ENCODE peak calls at places on chromosome 6, in five cellular contexts. T, M, D, K and B are unnamed samples.

GRCh38 chr6:128963561-128963960 is 80.6 kb downstream of the LAMA2 start:
- DNase-seq in T (no peak), D (no peak), M (peak; percentile 69), K (no peak), B (no peak)

GRCh38 chr6:106752641-106753040 is 123.3 kb downstream of the QRSL1 start:
- DNase-seq in D (no peak), T (no peak), M (no peak), K (no peak), B (no peak)

GRCh38 chr6:161128680-161129196 is 137.2 kb downstream of the MAP3K4 start:
- DNase-seq in M (peak; percentile 61), K (peak; percentile 21), T (no peak), D (no peak), B (peak; percentile 62)

GRCh38 chr6:37556884-37557644 is 57.4 kb upstream of the CCDC167 start:
- DNase-seq in T (no peak), K (no peak), D (no peak), M (no peak), B (no peak)

GRCh38 chr6:859936-860335 is 167.0 kb upstream of the EXOC2 start:
- DNase-seq in D (no peak), K (no peak), M (no peak), T (no peak), B (no peak)

GRCh38 chr6:133241901-133242760 is 974 bp downstream of the EYA4 start:
- DNase-seq in K (no peak), T (peak; percentile 12), M (peak; percentile 19), D (peak; percentile 20), B (no peak)

GRCh38 chr6:22838346-22838745 is 269.0 kb downstream of the HDGFL1 start:
- DNase-seq in D (no peak), K (no peak), T (no peak), M (peak; percentile 12), B (no peak)

GRCh38 chr6:110652520-110652919 is 162.7 kb downstream of the CDK19 start:
- DNase-seq in K (no peak), M (peak; percentile 31), T (no peak), D (no peak), B (no peak)

GRCh38 chr6:87705070-87705691 is 3.1 kb upstream of the AKIRIN2 start:
- DNase-seq in K (no peak), M (peak; percentile 49), D (no peak), T (peak; percentile 47), B (peak; percentile 80)

GRCh38 chr6:1988843-1989242 is 256.6 kb downstream of the GMDS start:
- DNase-seq in T (no peak), K (no peak), D (no peak), M (no peak), B (no peak)

GRCh38 chr6:69915346-69915745 is 49.0 kb downstream of the COL19A1 start:
- DNase-seq in T (peak; percentile 18), K (no peak), M (no peak), D (no peak), B (no peak)

GRCh38 chr6:170316071-170316470 is 9.5 kb downstream of the FAM120B start:
- DNase-seq in D (no peak), M (no peak), T (no peak), K (no peak), B (no peak)

GRCh38 chr6:6657085-6657819 is 68.7 kb downstream of the LY86 start:
- DNase-seq in T (no peak), K (no peak), D (no peak), M (no peak), B (no peak)

GRCh38 chr6:157054531-157054979 is 268.8 kb downstream of the TMEM242 start:
- DNase-seq in D (no peak), K (no peak), T (no peak), M (no peak), B (no peak)

GRCh38 chr6:68197356-68197755 is 437.7 kb upstream of the ADGRB3 start:
- DNase-seq in D (no peak), T (no peak), K (no peak), M (no peak), B (peak; percentile 3)

GRCh38 chr6:157193443-157193996 is 129.8 kb downstream of the TMEM242 start:
- DNase-seq in T (no peak), M (no peak), D (no peak), K (no peak), B (no peak)

GRCh38 chr6:34514112-34514511 is 42.0 kb downstream of the SPDEF start:
- DNase-seq in T (no peak), D (no peak), M (no peak), K (no peak), B (no peak)

GRCh38 chr6:49632712-49633111 is 3.9 kb downstream of the RHAG start:
- DNase-seq in T (no peak), M (no peak), D (no peak), K (no peak), B (peak; percentile 69)
- H3K27ac ChIP-seq in T (no peak overlapping the region), M (no peak overlapping the region), D (no peak overlapping the region), K (no peak overlapping the region), B (peak overlapping the region; percentile 53)

GRCh38 chr6:153862139-153862538 is 176.9 kb upstream of the OPRM1 start:
- DNase-seq in K (no peak), D (no peak), T (no peak), M (no peak), B (no peak)

GRCh38 chr6:153856929-153857376 is 182.1 kb upstream of the OPRM1 start:
- DNase-seq in T (no peak), M (no peak), D (no peak), K (no peak), B (no peak)

GRCh38 chr6:153858529-153858928 is 180.5 kb upstream of the OPRM1 start:
- DNase-seq in D (no peak), K (no peak), T (no peak), M (no peak), B (no peak)
- TF ChIP-seq EZH2phosphoT487 in D (no peak), K (no peak), T (no peak), M (no peak), B (no peak)

DNA sequence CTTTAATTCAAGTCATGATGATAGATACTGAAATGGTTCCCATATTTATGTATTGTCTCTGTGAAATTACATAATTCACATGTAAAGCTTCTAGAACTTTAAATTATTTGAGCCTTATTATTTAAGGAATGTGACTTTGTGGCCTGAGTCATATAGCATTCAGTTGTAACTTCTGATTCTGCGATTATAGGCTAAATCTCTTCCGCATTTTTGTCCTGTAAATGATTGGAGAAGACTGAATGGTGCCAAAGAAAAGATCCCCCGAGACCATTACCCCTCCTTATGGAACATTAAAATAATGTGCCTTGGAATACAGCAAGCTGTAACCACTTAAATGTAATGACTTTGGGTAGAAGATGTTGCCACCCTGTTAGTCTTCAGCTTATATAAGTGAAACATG is 63.3 kb upstream of the MAP7 start:
- DNase-seq in T (no peak), M (peak; percentile 4), K (no peak), D (no peak), B (no peak)
- H2AFZ ChIP-seq in T (no peak overlapping the region), M (no peak overlapping the region), K (no peak overlapping the region), D (no peak overlapping the region), B (no peak overlapping the region)

DNA sequence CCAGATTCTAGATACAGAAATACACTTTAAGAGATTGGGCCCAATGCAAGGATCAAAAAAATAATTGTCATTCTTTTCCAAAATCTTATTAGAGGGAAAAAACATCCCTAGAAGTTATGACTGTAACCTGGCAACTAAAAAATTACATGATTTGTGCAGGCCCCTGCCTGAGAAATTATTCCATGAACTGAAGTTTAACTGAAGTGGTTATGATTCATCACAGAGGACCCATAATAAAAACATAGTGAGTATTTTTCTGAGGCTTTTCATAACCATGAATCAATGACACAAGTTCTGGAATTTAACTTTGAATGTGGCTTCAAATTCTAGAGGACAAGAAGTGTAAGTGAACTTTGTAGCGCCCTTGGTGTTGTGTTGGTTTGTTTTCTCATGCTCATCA is 31.1 kb upstream of the CARMIL1 start:
- DNase-seq in M (peak; percentile 75), D (no peak), K (no peak), T (no peak), B (peak; percentile 36)
- H3K27ac ChIP-seq in M (peak overlapping the region; percentile 50), D (no peak overlapping the region), K (no peak overlapping the region), T (no peak overlapping the region), B (no peak overlapping the region)

GRCh38 chr6:137736048-137736846 is 130.8 kb upstream of the TNFAIP3 start:
- DNase-seq in D (peak; percentile 80), K (no peak), M (no peak), T (no peak), B (no peak)
- TF ChIP-seq EZH2phosphoT487 in D (no peak), K (no peak), M (no peak), T (no peak), B (no peak)

GRCh38 chr6:73391735-73392134 is 2.9 kb upstream of the DDX43 start:
- DNase-seq in D (peak; percentile 17), K (no peak), M (no peak), T (no peak), B (peak; percentile 19)

GRCh38 chr6:73389854-73390253 is 4.8 kb upstream of the DDX43 start:
- DNase-seq in D (peak; percentile 83), M (no peak), K (no peak), T (no peak), B (no peak)

GRCh38 chr6:73388800-73389512 is 5.7 kb upstream of the DDX43 start:
- DNase-seq in D (peak; percentile 82), M (peak; percentile 78), K (peak; percentile 70), T (peak; percentile 71), B (peak; percentile 77)

GRCh38 chr6:73393278-73393677 is 1.4 kb upstream of the DDX43 start:
- DNase-seq in D (no peak), K (no peak), M (peak; percentile 16), T (no peak), B (peak; percentile 4)

DNA sequence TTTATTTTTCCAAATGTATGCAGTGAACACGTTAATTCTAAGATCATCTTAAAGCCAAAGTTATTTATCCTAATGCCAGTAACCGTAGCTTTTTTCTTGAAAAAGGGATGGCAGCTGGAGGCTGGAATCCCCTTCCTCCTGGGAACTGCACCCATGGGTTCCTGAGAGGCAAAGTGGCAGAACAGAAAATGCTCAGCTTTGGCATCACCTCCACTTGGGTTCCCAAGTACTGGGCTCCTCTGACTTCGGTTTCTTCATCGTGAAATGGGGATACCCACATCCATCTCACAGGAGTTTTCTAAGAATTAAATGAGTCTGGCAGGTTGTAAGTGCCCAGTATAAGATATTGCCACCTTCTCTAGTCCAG is 6.2 kb upstream of the DDX43 start:
- DNase-seq in M (no peak), D (no peak), T (no peak), K (no peak), B (no peak)
- H2AFZ ChIP-seq in M (peak overlapping the region; percentile 97), D (peak overlapping the region; percentile 55), T (peak overlapping the region; percentile 72), K (no peak overlapping the region), B (peak overlapping the region; percentile 90)

GRCh38 chr6:42448391-42448790 is 3.3 kb downstream of the TRERF1 start:
- DNase-seq in K (no peak), M (no peak), D (no peak), T (no peak), B (no peak)
- H3K27ac ChIP-seq in K (no peak overlapping the region), M (no peak overlapping the region), D (no peak overlapping the region), T (peak overlapping the region; percentile 58), B (no peak overlapping the region)